ENCODE peak calls at places on chromosomes 13 and 19, in eight cellular contexts. C, E, U, V, A, B, I and Q are unnamed samples.

GRCh38 chr13:34224877-34225276 is 406.9 kb downstream of the RFC3 start:
- DNase-seq in C (no peak), A (no peak), V (no peak), B (no peak), U (no peak), E (no peak), I (no peak), Q (no peak)

GRCh38 chr13:21777813-21778212 is 106.9 kb downstream of the FGF9 start:
- DNase-seq in U (no peak), I (no peak), V (no peak), A (no peak), C (no peak), E (no peak), B (no peak), Q (no peak)

GRCh38 chr13:84570831-84571230 is 688.6 kb upstream of the SLITRK1 start:
- DNase-seq in V (no peak), E (no peak), C (no peak), U (no peak), B (no peak), I (no peak), A (no peak), Q (no peak)

GRCh38 chr13:98284677-98285076 is 107.6 kb upstream of the RNF113B start:
- DNase-seq in U (no peak), C (no peak), E (no peak), I (no peak), A (no peak), B (no peak), V (no peak), Q (no peak)

GRCh38 chr13:25276748-25277147 is 10.5 kb downstream of the MTMR6 start:
- DNase-seq in C (no peak), U (no peak), B (no peak), I (no peak), A (no peak), V (no peak), E (no peak), Q (no peak)

GRCh38 chr13:73876323-73876722 is 257.9 kb downstream of the KLF12 start:
- DNase-seq in E (no peak), I (no peak), B (no peak), U (no peak), V (no peak), A (no peak), C (no peak), Q (no peak)

GRCh38 chr13:36913463-36913862 is 6.6 kb downstream of the SMAD9 start:
- DNase-seq in U (no peak), C (no peak), A (no peak), V (no peak), B (no peak), I (no peak), E (no peak), Q (no peak)

GRCh38 chr13:32823597-32823996 is 192.6 kb upstream of the KL start:
- DNase-seq in C (no peak), U (no peak), V (no peak), B (no peak), I (no peak), A (no peak), E (no peak), Q (no peak)

GRCh38 chr19:41001243-41001971 is 10.3 kb downstream of the CYP2B6 start:
- DNase-seq in C (no peak), U (no peak), B (no peak), I (no peak), A (no peak), V (no peak), E (no peak), Q (no peak)